ENCODE peak calls at places on chromosome 16, in four cellular contexts. T is suprapubic skin, W is K562, I is lower leg skin. A is an unnamed sample.

GRCh38 chr16:720507-720989 is 398 bp upstream of the ANTKMT start:
- DNase-seq in I (no peak), T (no peak), W (peak), A (peak)

GRCh38 chr16:53509906-53510703 is 7.1 kb upstream of the AKTIP start:
- DNase-seq in W (peak), T (peak), I (peak), A (peak)

GRCh38 chr16:79339863-79340262 is 260.7 kb downstream of the MAF start:
- DNase-seq in W (no peak), I (no peak), T (no peak), A (no peak)

GRCh38 chr16:86836503-86837125 is 258.3 kb downstream of the FOXL1 start:
- DNase-seq in I (no peak), W (no peak), T (no peak), A (no peak)

GRCh38 chr16:81703177-81704155 is 75.6 kb upstream of the PLCG2 start:
- DNase-seq in T (no peak), I (no peak), W (no peak), A (no peak)

GRCh38 chr16:57615813-57616212 is 12.6 kb upstream of the ADGRG1 start:
- DNase-seq in T (peak), W (no peak), I (no peak), A (no peak)

GRCh38 chr16:23949630-23950290 is 114.0 kb downstream of the PRKCB start:
- DNase-seq in I (no peak), T (no peak), W (no peak), A (no peak)

GRCh38 chr16:29708917-29709600 is 30.1 kb downstream of the QPRT start:
- DNase-seq in T (no peak), I (no peak), W (no peak), A (no peak)

GRCh38 chr16:28589930-28590329 is 6.9 kb downstream of the SULT1A2 start:
- DNase-seq in W (no peak), T (no peak), I (no peak), A (no peak)

GRCh38 chr16:85686912-85687591 is 1.7 kb downstream of the GINS2 start:
- DNase-seq in T (no peak), I (no peak), W (peak), A (peak)

GRCh38 chr16:80899804-80900592 is 95.6 kb upstream of the CDYL2 start:
- DNase-seq in W (no peak), I (peak), T (peak), A (no peak)

GRCh38 chr16:68972008-68972407 is 128.7 kb downstream of the TANGO6 start:
- DNase-seq in T (no peak), W (no peak), I (no peak), A (no peak)

GRCh38 chr16:86281435-86281834 is 228.9 kb upstream of the FOXF1 start:
- DNase-seq in T (no peak), I (no peak), W (no peak), A (no peak)

GRCh38 chr16:81035975-81036750 is 521 bp downstream of the ATMIN start:
- DNase-seq in W (peak), T (peak), I (no peak), A (peak)

GRCh38 chr16:47958726-47959125 is 197.1 kb downstream of the ABCC12 start:
- DNase-seq in I (no peak), T (no peak), W (no peak), A (no peak)

GRCh38 chr16:72658888-72659717 is 388.8 kb downstream of the ZFHX3 start:
- DNase-seq in I (no peak), W (no peak), T (no peak), A (no peak)

GRCh38 chr16:72664122-72664479 is 383.8 kb downstream of the ZFHX3 start:
- DNase-seq in I (no peak), W (no peak), T (no peak), A (no peak)

GRCh38 chr16:72666267-72666666 is 381.7 kb downstream of the ZFHX3 start:
- DNase-seq in W (no peak), I (no peak), T (no peak), A (peak)

GRCh38 chr16:72664480-72665408 is 383.2 kb downstream of the ZFHX3 start:
- DNase-seq in W (peak), I (peak), T (peak), A (peak)
- TF ChIP-seq POLR2A in W (peak), I (no peak), T (no peak), A (peak)

DNA sequence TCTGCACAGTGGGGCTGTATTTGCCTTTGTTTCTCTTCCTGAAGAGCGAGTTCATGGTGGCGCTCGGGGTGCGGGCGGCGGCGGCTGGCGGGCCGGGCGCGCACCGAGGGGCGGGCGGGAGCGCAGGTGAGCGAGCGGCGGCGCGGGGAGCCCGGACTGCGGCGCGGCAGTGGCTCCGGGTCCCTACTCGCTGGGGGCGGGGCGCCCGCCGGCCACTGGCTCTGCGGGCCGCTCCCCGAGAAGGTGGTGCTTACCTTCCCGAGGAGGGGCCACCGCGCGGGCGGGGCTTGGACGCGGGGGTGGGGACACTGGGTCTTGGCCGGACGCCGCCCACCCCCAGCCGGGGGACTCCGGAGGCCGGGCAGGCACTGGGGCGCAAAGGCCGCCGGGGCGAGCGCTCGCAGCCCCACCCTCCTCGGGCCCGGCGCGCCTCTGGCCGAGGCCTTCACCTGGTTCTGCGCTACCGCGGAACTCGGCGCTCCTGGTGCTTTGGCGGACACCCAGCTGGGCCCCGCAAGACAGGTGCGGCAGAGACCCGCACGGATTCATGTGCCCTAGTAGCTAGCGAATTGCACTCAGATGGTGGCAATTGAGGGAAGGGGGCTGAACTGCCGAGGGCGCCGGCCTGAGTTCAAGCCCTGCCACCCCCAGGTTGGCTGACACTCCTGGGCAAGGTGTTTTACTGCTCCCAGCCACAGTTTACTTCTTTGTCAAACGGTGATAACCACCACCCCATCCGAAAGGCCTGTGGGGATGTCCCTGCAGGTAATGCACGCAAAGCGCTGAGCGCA is at the start of gene PPL:
- DNase-seq in I (peak), W (peak), T (no peak), A (peak)
- TF ChIP-seq POLR2A in I (no peak), W (no peak), T (peak), A (no peak)

GRCh38 chr16:30948956-30949654 is at the start of gene ORAI3:
- DNase-seq in T (peak), W (peak), I (peak), A (peak)
- TF ChIP-seq POLR2A in T (peak), W (peak), I (no peak), A (peak)

DNA sequence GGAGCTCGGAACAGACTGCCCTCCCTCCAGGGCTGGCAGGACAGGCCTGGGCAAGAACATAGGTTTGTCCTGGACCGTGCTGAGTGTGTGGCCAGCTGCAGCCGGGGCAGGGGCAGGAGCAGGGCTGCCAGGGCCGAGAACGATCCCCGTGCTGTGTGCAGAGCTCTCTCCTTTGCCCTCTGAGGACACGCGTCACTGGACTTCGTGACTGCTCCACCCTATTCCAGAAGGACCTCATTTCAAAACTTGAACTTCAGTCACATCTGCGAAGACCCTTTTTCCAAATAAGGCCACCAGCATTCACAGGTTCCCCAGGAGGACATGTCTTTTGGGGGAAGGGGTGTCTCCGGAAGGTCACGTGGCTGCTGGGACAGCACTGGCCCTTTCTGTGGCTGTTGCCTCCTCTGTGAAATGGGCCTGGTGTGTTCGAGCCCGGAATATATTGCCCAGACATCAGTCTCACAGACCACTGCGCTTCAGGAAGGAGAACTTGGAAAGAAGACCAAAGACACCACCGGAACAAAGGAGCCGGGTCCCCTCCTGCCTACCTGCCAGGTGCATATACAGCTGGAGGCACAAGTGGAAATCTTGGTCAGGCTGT is 27.6 kb downstream of the SLC7A5 start:
- DNase-seq in I (no peak), T (no peak), W (no peak), A (no peak)
- TF ChIP-seq POLR2A in I (no peak), T (no peak), W (no peak), A (no peak)

DNA sequence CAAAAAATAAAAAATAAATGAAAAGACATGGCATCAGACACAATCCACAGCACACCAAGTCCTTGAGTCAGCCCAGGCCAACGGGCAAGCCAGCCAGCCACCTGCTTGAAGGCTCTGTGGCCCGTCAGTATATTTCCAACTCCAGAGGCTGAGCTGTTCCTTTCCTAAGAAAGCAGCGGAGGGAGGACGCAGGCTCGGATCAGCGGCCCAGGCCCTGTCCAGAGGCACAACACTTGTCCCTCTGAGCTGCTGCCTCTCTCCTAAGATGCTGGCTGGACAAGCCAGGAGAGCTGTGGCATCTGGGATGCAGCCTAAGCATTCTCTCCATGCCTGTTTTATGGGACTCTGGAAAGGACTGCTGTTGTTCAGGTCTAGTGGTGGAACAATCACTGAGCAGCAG is 14.8 kb upstream of the NLRC3 start:
- DNase-seq in T (no peak), I (no peak), W (no peak), A (no peak)
- TF ChIP-seq POLR2A in T (no peak), I (no peak), W (no peak), A (no peak)

GRCh38 chr16:89563639-89564392 is 3.3 kb downstream of the RPL13 start:
- DNase-seq in W (no peak), I (no peak), T (no peak), A (no peak)

GRCh38 chr16:89560413-89561194 is at the start of gene RPL13:
- DNase-seq in W (peak), I (peak), T (peak), A (peak)

GRCh38 chr16:89561195-89562026 is 929 bp downstream of the RPL13 start:
- DNase-seq in T (no peak), I (no peak), W (peak), A (peak)

GRCh38 chr16:89562939-89563338 is 2.5 kb downstream of the RPL13 start:
- DNase-seq in I (no peak), W (no peak), T (no peak), A (no peak)

DNA sequence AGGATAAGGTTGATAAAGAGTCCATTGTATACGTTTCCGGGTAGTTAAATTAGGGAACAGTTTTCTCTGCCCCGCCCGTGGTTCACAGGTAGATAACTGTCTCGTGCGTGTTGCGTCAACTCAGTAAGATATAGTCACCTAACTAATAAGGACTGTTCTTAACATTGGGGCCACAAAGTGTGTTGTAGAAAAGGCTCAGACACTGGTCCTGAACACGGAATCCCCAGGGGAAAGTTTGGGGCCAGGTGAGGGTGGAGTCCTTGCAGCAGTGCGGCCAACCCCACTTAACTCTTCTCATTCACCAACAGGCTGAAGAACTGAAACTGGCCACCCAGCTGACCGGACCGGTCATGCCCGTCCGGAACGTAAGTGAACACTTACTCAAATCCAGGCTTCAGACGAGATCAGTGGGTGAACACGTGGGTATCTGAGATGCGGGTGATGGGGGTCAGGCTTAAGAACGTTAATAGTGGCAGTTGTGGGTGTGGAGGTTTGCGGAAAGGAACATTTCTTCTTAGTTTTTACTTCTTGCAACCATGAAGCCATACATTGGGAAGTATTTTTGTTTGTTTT is 1.6 kb downstream of the RPL13 start:
- DNase-seq in W (no peak), T (no peak), I (no peak), A (no peak)
- TF ChIP-seq POLR2A in W (no peak), T (no peak), I (no peak), A (no peak)